ENCODE peak calls at places on chromosomes 1 and 21, in six cellular contexts. L, B, P, J, S and Z are unnamed samples.

GRCh38 chr1:89953072-89953626 is 41.8 kb upstream of the ZNF326 start:
- DNase-seq in B (no peak), P (peak; percentile 77), J (peak; percentile 98), L (peak; percentile 59), S (peak; percentile 47), Z (no peak)

GRCh38 chr1:245160288-245160687 is 5.5 kb downstream of the KIF26B start:
- DNase-seq in B (no peak), J (no peak), S (no peak), L (no peak), P (peak; percentile 31), Z (no peak)

GRCh38 chr1:200887036-200887435 is 7.7 kb upstream of the INAVA start:
- DNase-seq in B (no peak), P (no peak), J (no peak), S (no peak), L (no peak), Z (no peak)

GRCh38 chr1:51423098-51423821 is 92.9 kb upstream of the TTC39A start:
- DNase-seq in L (no peak), B (no peak), P (peak; percentile 35), J (no peak), S (no peak), Z (no peak)

GRCh38 chr21:42558846-42559245 is 45.2 kb downstream of the SLC37A1 start:
- DNase-seq in P (no peak), J (no peak), L (no peak), B (no peak), S (no peak), Z (no peak)

GRCh38 chr1:153277852-153278251 is 18.4 kb downstream of the LORICRIN start:
- DNase-seq in P (no peak), S (no peak), J (peak; percentile 41), B (no peak), L (peak; percentile 18), Z (no peak)

GRCh38 chr1:161905269-161905884 is 118.3 kb downstream of the OLFML2B start:
- DNase-seq in J (no peak), B (peak; percentile 24), L (peak; percentile 25), P (peak; percentile 45), S (no peak), Z (no peak)

GRCh38 chr1:2837316-2837715 is 35.8 kb upstream of the TTC34 start:
- DNase-seq in J (no peak), S (no peak), B (no peak), P (no peak), L (no peak), Z (no peak)

GRCh38 chr1:113292660-113293626 is 97.4 kb upstream of the MAGI3 start:
- DNase-seq in S (no peak), J (no peak), P (no peak), L (no peak), B (no peak), Z (no peak)

GRCh38 chr1:94819945-94820746 is at the start of gene SLC44A3:
- DNase-seq in J (peak; percentile 65), L (no peak), B (no peak), S (no peak), P (peak; percentile 37), Z (no peak)

GRCh38 chr1:229710746-229711145 is 84.7 kb downstream of the URB2 start:
- DNase-seq in J (no peak), P (no peak), B (no peak), L (no peak), S (no peak), Z (no peak)

GRCh38 chr1:20626098-20626427 is 7.2 kb upstream of the PINK1 start:
- DNase-seq in B (no peak), S (no peak), L (no peak), P (no peak), J (no peak), Z (no peak)

GRCh38 chr1:185719021-185719420 is 15.2 kb upstream of the HMCN1 start:
- DNase-seq in B (no peak), S (peak; percentile 36), P (peak; percentile 86), L (no peak), J (no peak), Z (no peak)

GRCh38 chr1:163331116-163331515 is 9.4 kb downstream of the NUF2 start:
- DNase-seq in P (no peak), S (no peak), B (no peak), J (no peak), L (no peak), Z (no peak)

GRCh38 chr1:78237364-78237916 is 191.7 kb downstream of the GIPC2 start:
- DNase-seq in S (no peak), P (no peak), L (no peak), J (peak; percentile 97), B (no peak), Z (no peak)

GRCh38 chr1:21220815-21221214 is 44.1 kb upstream of the EIF4G3 start:
- DNase-seq in L (no peak), S (no peak), P (peak; percentile 41), B (peak; percentile 29), J (no peak), Z (no peak)

GRCh38 chr1:109498161-109498801 is 4.4 kb downstream of the CYB561D1 start:
- DNase-seq in J (no peak), L (no peak), S (no peak), B (peak; percentile 77), P (peak; percentile 25), Z (no peak)

GRCh38 chr1:218699411-218699810 is 354.3 kb downstream of the TGFB2 start:
- DNase-seq in J (no peak), P (peak; percentile 53), L (no peak), S (no peak), B (no peak), Z (no peak)

GRCh38 chr1:204945565-204945977 is 74.9 kb downstream of the NFASC start:
- DNase-seq in J (no peak), L (no peak), B (no peak), P (no peak), S (no peak), Z (no peak)

GRCh38 chr1:33280091-33280661 is 23.9 kb downstream of the ZNF362 start:
- DNase-seq in P (no peak), B (no peak), S (no peak), L (no peak), J (no peak), Z (no peak)